ENCODE peak calls at places on chromosomes 5 and 9, in five cellular contexts. W, I, R, M and E are unnamed samples.
A peak's percentile ranks its signal among the peaks of the same experiment; 100 is the strongest.

GRCh38 chr9:34384368-34385165 is 7.9 kb upstream of the MYORG start:
- DNase-seq in W (no peak), R (no peak), M (no peak), I (no peak), E (no peak)

GRCh38 chr5:126780165-126780827 is 3.4 kb downstream of the LMNB1 start:
- DNase-seq in I (peak; percentile 74), M (peak; percentile 68), W (no peak), R (peak; percentile 54), E (peak; percentile 77)

GRCh38 chr5:149014634-149015033 is 48.2 kb downstream of the SH3TC2 start:
- DNase-seq in W (no peak), M (no peak), I (no peak), R (no peak), E (peak; percentile 64)

GRCh38 chr9:125126019-125126746 is 17.1 kb downstream of the SCAI start:
- DNase-seq in M (peak; percentile 88), W (peak; percentile 79), R (peak; percentile 89), I (peak; percentile 57), E (peak; percentile 99)

GRCh38 chr5:141382469-141383294 is at the start of gene PCDHGA7:
- DNase-seq in W (no peak), R (no peak), I (no peak), M (no peak), E (peak; percentile 5)

GRCh38 chr5:6143523-6143922 is 234.8 kb downstream of the MED10 start:
- DNase-seq in W (no peak), M (no peak), I (no peak), R (no peak), E (no peak)

GRCh38 chr9:132663120-132663519 is 6.7 kb downstream of the DDX31 start:
- DNase-seq in W (no peak), I (no peak), M (no peak), R (no peak), E (no peak)

GRCh38 chr9:71760901-71761300 is 7.4 kb downstream of the CEMIP2 start:
- DNase-seq in M (no peak), I (peak; percentile 17), W (no peak), R (no peak), E (no peak)

GRCh38 chr5:78776637-78777036 is 128.1 kb upstream of the LHFPL2 start:
- DNase-seq in I (no peak), M (no peak), W (no peak), R (no peak), E (peak; percentile 36)

GRCh38 chr5:139631520-139632165 is 16.5 kb upstream of the CXXC5 start:
- DNase-seq in R (no peak), M (no peak), I (no peak), W (no peak), E (peak; percentile 27)

GRCh38 chr9:23938908-23939307 is 112.9 kb upstream of the ELAVL2 start:
- DNase-seq in I (no peak), M (no peak), W (no peak), R (no peak), E (no peak)